ENCODE peak calls at places on chromosomes 7 and 10, in six cellular contexts. I is mesothelial cell of epicardium; R is cerebellum; G is left cardiac atrium; Q is activated CD4-positive, alpha-beta T cell treated with anti-CD3 and anti-CD28 coated beads, Interleukin-2, amount 10 ng/mL, durations not matched to agents 24 days and 14 days; B is ACHN. C is an unnamed sample.

GRCh38 chr7:128902761-128903585 is 7.5 kb downstream of the KCP start:
- DNase-seq in B (peak), G (peak), I (no peak), R (no peak), Q (no peak), C (no peak)

GRCh38 chr10:111037868-111038267 is 39.0 kb upstream of the ADRA2A start:
- DNase-seq in Q (no peak), B (peak), I (no peak), R (no peak), G (no peak), C (peak)

GRCh38 chr7:52525772-52526341 is 509.6 kb upstream of the POM121L12 start:
- DNase-seq in I (no peak), R (no peak), B (no peak), G (no peak), Q (no peak), C (no peak)

GRCh38 chr7:144830811-144831210 is 5.0 kb downstream of the TPK1 start:
- DNase-seq in I (no peak), R (no peak), G (no peak), Q (peak), B (peak), C (no peak)

GRCh38 chr10:5895804-5896203 is 5.8 kb downstream of the FBH1 start:
- DNase-seq in G (no peak), I (no peak), R (no peak), B (no peak), Q (peak), C (no peak)

GRCh38 chr7:67843615-67844014 is 847.0 kb downstream of the TYW1 start:
- DNase-seq in G (no peak), R (no peak), Q (no peak), B (no peak), I (no peak), C (no peak)

GRCh38 chr10:102656026-102656425 is 11.7 kb downstream of the TRIM8 start:
- DNase-seq in I (no peak), Q (no peak), G (no peak), R (no peak), B (no peak), C (no peak)

GRCh38 chr10:132231656-132232552 is 45.2 kb downstream of the DPYSL4 start:
- DNase-seq in B (no peak), Q (peak), I (no peak), G (no peak), R (no peak), C (no peak)

GRCh38 chr7:81467964-81468363 is 301.9 kb downstream of the HGF start:
- DNase-seq in G (no peak), B (no peak), R (no peak), Q (peak), I (no peak), C (no peak)

GRCh38 chr7:98745722-98746318 is 124.0 kb downstream of the TMEM130 start:
- DNase-seq in G (peak), Q (peak), R (no peak), B (peak), I (peak), C (peak)

C was measured in DMS53.